ENCODE peak calls at places on chromosomes 11 and 22, in seven cellular contexts. One of them, this sample, is unnamed.

GRCh38 chr11:1502971-1503707 is 16.6 kb upstream of the MOB2 start:
- DNase-seq in kidney: peak; percentile 59
- DNase-seq in osteocyte: no peak
- DNase-seq in WERI-Rb-1: no peak
- DNase-seq in nephron progenitor cell: no peak
- DNase-seq in AG09319: no peak
- DNase-seq in CD4-positive, alpha-beta T cell: no peak
- DNase-seq in this sample: no peak

GRCh38 chr11:65224939-65225283 is 36.9 kb upstream of the POLA2 start:
- DNase-seq in AG09319: peak; percentile 12
- DNase-seq in kidney: no peak
- DNase-seq in CD4-positive, alpha-beta T cell: no peak
- DNase-seq in WERI-Rb-1: peak; percentile 89
- DNase-seq in osteocyte: no peak
- DNase-seq in nephron progenitor cell: no peak
- DNase-seq in this sample: no peak

GRCh38 chr11:61773356-61773755 is 19.0 kb downstream of the TMEM258 start:
- DNase-seq in osteocyte: no peak
- DNase-seq in CD4-positive, alpha-beta T cell: no peak
- DNase-seq in nephron progenitor cell: peak; percentile 40
- DNase-seq in WERI-Rb-1: no peak
- DNase-seq in kidney: no peak
- DNase-seq in AG09319: no peak
- DNase-seq in this sample: no peak

GRCh38 chr11:114317738-114318137 is 21.5 kb downstream of the NNMT start:
- DNase-seq in nephron progenitor cell: peak; percentile 37
- DNase-seq in kidney: no peak
- DNase-seq in AG09319: peak; percentile 19
- DNase-seq in WERI-Rb-1: peak; percentile 24
- DNase-seq in CD4-positive, alpha-beta T cell: no peak
- DNase-seq in osteocyte: no peak
- DNase-seq in this sample: no peak

GRCh38 chr11:3130269-3131071 is 34.6 kb downstream of the OSBPL5 start:
- DNase-seq in CD4-positive, alpha-beta T cell: no peak
- DNase-seq in nephron progenitor cell: no peak
- DNase-seq in osteocyte: no peak
- DNase-seq in AG09319: no peak
- DNase-seq in kidney: peak; percentile 68
- DNase-seq in WERI-Rb-1: peak; percentile 50
- DNase-seq in this sample: no peak

GRCh38 chr11:61547246-61547645 is 33.6 kb downstream of the SYT7 start:
- DNase-seq in osteocyte: no peak
- DNase-seq in CD4-positive, alpha-beta T cell: no peak
- DNase-seq in WERI-Rb-1: no peak
- DNase-seq in nephron progenitor cell: no peak
- DNase-seq in AG09319: no peak
- DNase-seq in kidney: no peak
- DNase-seq in this sample: no peak

GRCh38 chr11:43071338-43071737 is 240.5 kb upstream of the API5 start:
- DNase-seq in nephron progenitor cell: no peak
- DNase-seq in osteocyte: no peak
- DNase-seq in CD4-positive, alpha-beta T cell: no peak
- DNase-seq in kidney: no peak
- DNase-seq in AG09319: no peak
- DNase-seq in WERI-Rb-1: no peak
- DNase-seq in this sample: no peak

GRCh38 chr11:58688779-58689503 is 42.8 kb downstream of the GLYAT start:
- DNase-seq in osteocyte: no peak
- DNase-seq in nephron progenitor cell: no peak
- DNase-seq in kidney: no peak
- DNase-seq in WERI-Rb-1: no peak
- DNase-seq in CD4-positive, alpha-beta T cell: no peak
- DNase-seq in AG09319: no peak
- DNase-seq in this sample: no peak

GRCh38 chr11:117220999-117221774 is 10.7 kb downstream of the PCSK7 start:
- DNase-seq in CD4-positive, alpha-beta T cell: no peak
- DNase-seq in AG09319: no peak
- DNase-seq in kidney: peak; percentile 32
- DNase-seq in WERI-Rb-1: no peak
- DNase-seq in osteocyte: no peak
- DNase-seq in nephron progenitor cell: no peak
- DNase-seq in this sample: no peak

GRCh38 chr11:117219995-117220394 is 11.9 kb downstream of the PCSK7 start:
- DNase-seq in kidney: no peak
- DNase-seq in osteocyte: no peak
- DNase-seq in WERI-Rb-1: no peak
- DNase-seq in CD4-positive, alpha-beta T cell: no peak
- DNase-seq in nephron progenitor cell: no peak
- DNase-seq in AG09319: no peak
- DNase-seq in this sample: no peak

GRCh38 chr11:117220568-117220967 is 11.3 kb downstream of the PCSK7 start:
- DNase-seq in CD4-positive, alpha-beta T cell: no peak
- DNase-seq in AG09319: no peak
- DNase-seq in nephron progenitor cell: no peak
- DNase-seq in kidney: peak; percentile 87
- DNase-seq in osteocyte: no peak
- DNase-seq in WERI-Rb-1: no peak
- DNase-seq in this sample: no peak

GRCh38 chr11:117222991-117223740 is 8.7 kb downstream of the PCSK7 start:
- DNase-seq in kidney: peak; percentile 29
- DNase-seq in AG09319: no peak
- DNase-seq in nephron progenitor cell: no peak
- DNase-seq in osteocyte: no peak
- DNase-seq in WERI-Rb-1: no peak
- DNase-seq in CD4-positive, alpha-beta T cell: no peak
- DNase-seq in this sample: no peak

DNA sequence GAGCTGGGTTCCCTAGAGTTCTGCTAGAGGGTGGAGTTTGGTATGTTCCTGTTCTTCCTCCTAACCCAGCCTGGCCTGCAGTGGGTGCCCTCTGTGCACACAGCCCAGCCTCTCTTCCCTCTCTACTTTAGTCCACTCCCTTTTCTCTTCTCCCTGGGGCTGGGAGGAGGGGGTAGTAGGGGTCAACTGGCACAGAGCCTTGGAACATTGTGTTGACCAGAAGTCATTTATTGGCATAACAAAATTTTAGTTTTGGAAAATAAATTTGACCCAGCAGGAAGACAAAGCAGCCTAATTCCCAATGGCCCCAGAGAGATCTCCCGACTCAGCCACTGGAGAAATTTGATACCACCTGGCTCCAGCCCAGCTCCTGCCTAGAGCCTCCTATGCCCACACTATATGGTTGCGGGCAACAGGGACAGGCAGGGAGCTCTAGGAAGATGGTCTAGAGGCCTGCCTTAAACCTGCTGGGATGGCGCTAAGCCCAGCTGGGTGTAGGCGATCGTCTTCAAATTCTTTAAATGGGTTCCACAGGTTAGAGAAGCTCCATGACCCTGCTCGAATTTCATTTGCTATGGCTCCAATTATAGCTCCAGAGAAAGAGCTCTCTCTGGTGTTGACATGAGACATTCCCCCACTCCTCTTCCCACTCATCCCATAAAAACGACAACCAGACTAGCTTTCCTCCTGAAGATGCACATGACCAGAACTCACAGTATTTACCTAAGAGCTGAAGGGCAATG is 9.9 kb downstream of the PCSK7 start:
- DNase-seq in osteocyte: peak; percentile 90
- DNase-seq in CD4-positive, alpha-beta T cell: no peak
- DNase-seq in kidney: peak; percentile 92
- DNase-seq in nephron progenitor cell: peak; percentile 33
- DNase-seq in WERI-Rb-1: no peak
- DNase-seq in AG09319: no peak
- DNase-seq in this sample: no peak
- TF ChIP-seq CTCF in osteocyte: peak; percentile 28
- TF ChIP-seq CTCF in CD4-positive, alpha-beta T cell: no peak
- TF ChIP-seq CTCF in kidney: no peak
- TF ChIP-seq CTCF in nephron progenitor cell: no peak
- TF ChIP-seq CTCF in WERI-Rb-1: no peak
- TF ChIP-seq CTCF in AG09319: peak; percentile 6
- TF ChIP-seq CTCF in this sample: no peak

DNA sequence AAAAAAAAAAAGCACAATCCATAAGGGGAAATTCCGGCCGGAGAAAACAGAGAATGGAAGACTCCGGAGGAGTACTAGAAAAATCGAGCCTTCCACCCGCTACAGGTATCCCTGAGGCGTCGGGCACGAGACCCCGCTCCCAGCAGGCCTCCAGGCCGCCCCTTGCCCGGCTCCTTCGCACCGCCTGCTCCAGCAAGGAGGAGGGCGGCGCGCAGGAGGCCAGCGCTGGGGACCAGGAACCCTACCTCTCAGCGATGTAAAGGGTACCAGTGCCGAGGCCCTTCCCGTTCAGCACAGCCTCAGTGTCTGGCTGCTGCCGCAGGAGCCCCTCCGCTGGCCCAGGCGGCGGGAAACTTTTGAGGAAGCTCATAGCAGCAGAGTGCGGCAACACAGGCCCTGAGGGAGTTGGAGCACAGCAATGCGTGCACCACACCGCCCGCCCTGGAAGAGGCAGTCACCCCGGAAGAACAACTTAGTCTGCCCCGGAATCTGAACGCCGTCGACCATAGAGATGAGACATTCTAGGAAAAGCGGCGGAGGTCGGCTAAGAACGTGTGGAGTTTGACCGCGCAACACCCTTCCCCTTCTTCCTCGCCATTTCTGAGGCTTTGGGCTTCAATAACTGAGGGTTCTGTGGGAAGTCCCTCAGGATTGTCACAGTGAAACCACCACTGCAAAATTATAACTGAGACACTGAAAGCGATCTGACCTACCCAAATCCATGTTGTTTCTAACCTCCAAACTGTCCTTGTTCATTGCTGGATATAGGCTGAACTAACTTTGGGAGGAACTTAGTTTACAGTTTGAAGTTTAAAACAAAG is at the start of gene CLNS1A:
- DNase-seq in nephron progenitor cell: peak; percentile 73
- DNase-seq in WERI-Rb-1: peak; percentile 89
- DNase-seq in kidney: peak; percentile 93
- DNase-seq in CD4-positive, alpha-beta T cell: peak; percentile 70
- DNase-seq in osteocyte: peak; percentile 92
- DNase-seq in AG09319: peak; percentile 59
- DNase-seq in this sample: peak; percentile 89
- TF ChIP-seq CTCF in nephron progenitor cell: no peak
- TF ChIP-seq CTCF in WERI-Rb-1: no peak
- TF ChIP-seq CTCF in kidney: no peak
- TF ChIP-seq CTCF in CD4-positive, alpha-beta T cell: no peak
- TF ChIP-seq CTCF in osteocyte: no peak
- TF ChIP-seq CTCF in AG09319: no peak
- TF ChIP-seq CTCF in this sample: no peak

DNA sequence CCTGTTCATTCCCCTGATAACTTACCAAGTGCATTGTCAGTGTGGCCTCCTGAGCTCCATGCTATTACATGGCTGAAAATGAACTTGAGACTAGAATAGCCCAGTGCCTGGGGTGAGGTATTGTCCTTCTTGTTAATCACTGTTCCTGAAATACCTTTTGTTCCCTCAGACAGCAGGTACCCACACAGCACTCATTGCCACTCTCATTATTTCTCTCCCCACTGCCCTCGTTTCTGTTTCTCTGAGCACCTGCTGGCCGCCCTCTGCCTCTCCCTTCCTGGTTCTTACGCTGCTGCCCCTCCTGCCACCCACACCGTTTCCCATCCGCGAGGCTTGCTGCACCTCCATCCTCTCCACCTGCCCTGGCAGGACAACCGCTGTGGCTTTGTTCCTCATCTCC is 36.9 kb upstream of the RAB1B start:
- DNase-seq in CD4-positive, alpha-beta T cell: no peak
- DNase-seq in kidney: no peak
- DNase-seq in AG09319: no peak
- DNase-seq in osteocyte: no peak
- DNase-seq in WERI-Rb-1: no peak
- DNase-seq in nephron progenitor cell: no peak
- DNase-seq in this sample: no peak
- TF ChIP-seq CTCF in CD4-positive, alpha-beta T cell: no peak
- TF ChIP-seq CTCF in kidney: no peak
- TF ChIP-seq CTCF in AG09319: no peak
- TF ChIP-seq CTCF in osteocyte: no peak
- TF ChIP-seq CTCF in WERI-Rb-1: no peak
- TF ChIP-seq CTCF in nephron progenitor cell: no peak
- TF ChIP-seq CTCF in this sample: no peak

GRCh38 chr22:40429481-40429880 is 59.1 kb downstream of the SGSM3 start:
- DNase-seq in AG09319: no peak
- DNase-seq in osteocyte: no peak
- DNase-seq in WERI-Rb-1: no peak
- DNase-seq in kidney: no peak
- DNase-seq in nephron progenitor cell: no peak
- DNase-seq in CD4-positive, alpha-beta T cell: no peak
- DNase-seq in this sample: no peak
- TF ChIP-seq CTCF in AG09319: no peak
- TF ChIP-seq CTCF in osteocyte: no peak
- TF ChIP-seq CTCF in WERI-Rb-1: no peak
- TF ChIP-seq CTCF in kidney: no peak
- TF ChIP-seq CTCF in nephron progenitor cell: no peak
- TF ChIP-seq CTCF in CD4-positive, alpha-beta T cell: no peak
- TF ChIP-seq CTCF in this sample: no peak

DNA sequence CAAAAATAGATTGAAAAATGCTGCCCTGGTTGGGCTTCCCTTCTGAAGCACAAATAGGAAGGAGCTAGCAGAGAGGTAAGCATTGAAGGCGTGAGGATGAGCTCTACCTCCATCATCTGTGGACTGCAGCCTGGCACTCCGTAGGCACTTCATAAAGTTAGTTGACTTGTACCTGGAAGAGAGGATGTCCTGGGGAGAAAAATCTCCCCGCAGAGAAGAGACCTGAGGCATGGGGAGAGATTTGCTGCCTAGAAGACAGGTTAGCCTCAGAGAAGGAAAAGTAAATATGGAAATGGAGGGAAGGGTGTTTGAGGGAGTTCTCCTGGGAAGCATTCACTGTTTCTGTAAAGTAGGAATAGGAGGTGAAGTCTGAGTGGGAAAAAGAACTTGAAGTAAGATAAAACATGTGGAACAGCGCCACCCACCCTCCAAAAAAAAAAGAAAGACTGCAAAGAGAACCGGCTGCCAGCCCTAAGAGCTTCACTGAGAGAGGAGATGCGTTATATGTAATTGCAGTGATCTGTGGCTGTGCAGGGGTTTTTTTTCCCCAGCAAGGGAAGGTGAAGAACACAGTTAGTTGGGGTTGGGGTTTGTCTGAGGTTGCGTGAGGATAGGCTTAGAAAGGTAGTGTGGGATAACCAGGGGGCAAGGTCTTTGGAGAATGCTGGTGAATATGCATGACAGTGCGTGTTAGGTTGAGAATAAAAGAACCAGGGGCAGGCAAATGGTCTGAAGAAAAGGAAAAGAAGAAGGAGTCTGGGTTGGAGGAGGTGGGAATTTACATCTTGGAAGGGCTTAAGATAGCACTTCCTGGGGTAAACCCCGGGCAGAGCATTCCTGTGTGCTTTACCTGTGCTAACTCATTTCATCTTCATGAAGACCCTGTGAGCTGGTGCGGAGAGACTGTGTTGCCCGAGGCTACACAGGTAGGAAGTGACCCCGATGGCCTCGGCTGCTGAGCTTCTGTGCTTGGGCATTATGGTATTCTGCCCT is 16.0 kb downstream of the TNRC6B start:
- DNase-seq in AG09319: no peak
- DNase-seq in nephron progenitor cell: no peak
- DNase-seq in CD4-positive, alpha-beta T cell: no peak
- DNase-seq in osteocyte: peak; percentile 49
- DNase-seq in WERI-Rb-1: no peak
- DNase-seq in kidney: no peak
- DNase-seq in this sample: peak; percentile 36
- TF ChIP-seq CTCF in AG09319: peak; percentile 37
- TF ChIP-seq CTCF in nephron progenitor cell: peak; percentile 21
- TF ChIP-seq CTCF in CD4-positive, alpha-beta T cell: no peak
- TF ChIP-seq CTCF in osteocyte: peak; percentile 49
- TF ChIP-seq CTCF in WERI-Rb-1: peak; percentile 45
- TF ChIP-seq CTCF in kidney: peak; percentile 23
- TF ChIP-seq CTCF in this sample: peak; percentile 27